ENCODE peak calls at places on chromosomes 7 and 10, in ten cellular contexts. N is upper lobe of right lung; Y is progenitor cell of endocrine pancreas; Z is colonic mucosa; B is HL-60; M is WTC11; O is CD8-positive, alpha-beta T cell; D is esophagus muscularis mucosa; L is WERI-Rb-1; S is lower lobe of right lung. Q is an unnamed sample.

GRCh38 chr7:55520426-55521140 is 51.7 kb downstream of the VOPP1 start:
- DNase-seq in N (no peak), Y (no peak), Z (no peak), B (no peak), M (no peak), O (no peak), D (no peak), L (no peak), S (no peak), Q (no peak)

GRCh38 chr10:62175256-62175655 is 93.4 kb downstream of the RTKN2 start:
- DNase-seq in N (no peak), Y (no peak), Z (no peak), B (no peak), M (no peak), O (no peak), D (no peak), L (no peak), S (no peak), Q (no peak)

GRCh38 chr7:2403718-2404648 is 572 bp downstream of the CHST12 start:
- DNase-seq in N (peak; percentile 75), Y (peak; percentile 41), Z (peak; percentile 42), B (no peak), M (peak; percentile 58), O (no peak), D (no peak), L (no peak), S (no peak), Q (no peak)

GRCh38 chr7:155796381-155797261 is 15.6 kb downstream of the SHH start:
- DNase-seq in N (peak; percentile 85), Y (peak; percentile 82), Z (peak; percentile 63), B (peak; percentile 37), M (peak; percentile 83), O (peak; percentile 58), D (no peak), L (peak; percentile 46), S (peak; percentile 78), Q (peak; percentile 90)

GRCh38 chr10:91627344-91628102 is 5.3 kb downstream of the PPP1R3C start:
- DNase-seq in N (no peak), Y (no peak), Z (no peak), B (no peak), M (no peak), O (no peak), D (no peak), L (no peak), S (no peak), Q (no peak)

GRCh38 chr7:43311694-43312093 is 199.2 kb downstream of the HECW1 start:
- DNase-seq in N (no peak), Y (no peak), Z (no peak), B (no peak), M (no peak), O (no peak), D (no peak), L (no peak), S (no peak), Q (no peak)

GRCh38 chr10:103659674-103660363 is 166.3 kb downstream of the NEURL1 start:
- DNase-seq in N (peak; percentile 77), Y (no peak), Z (peak; percentile 65), B (peak; percentile 67), M (peak; percentile 23), O (peak; percentile 34), D (no peak), L (no peak), S (peak; percentile 75), Q (peak; percentile 92)

GRCh38 chr10:126977216-126977615 is 72.0 kb downstream of the DOCK1 start:
- DNase-seq in N (no peak), Y (no peak), Z (no peak), B (no peak), M (no peak), O (no peak), D (no peak), L (no peak), S (no peak), Q (no peak)

GRCh38 chr10:70626056-70626455 is 23.5 kb upstream of the PRF1 start:
- DNase-seq in N (no peak), Y (no peak), Z (no peak), B (no peak), M (no peak), O (no peak), D (no peak), L (no peak), S (no peak), Q (no peak)

GRCh38 chr7:27134392-27134791 is 3.8 kb upstream of the HOXA4 start:
- DNase-seq in N (no peak), Y (no peak), Z (peak; percentile 53), B (peak; percentile 55), M (no peak), O (no peak), D (no peak), L (no peak), S (no peak), Q (no peak)

GRCh38 chr10:19479854-19480253 is 336.4 kb upstream of the PLXDC2 start:
- DNase-seq in N (no peak), Y (no peak), Z (no peak), B (no peak), M (no peak), O (no peak), D (no peak), L (no peak), S (no peak), Q (no peak)

GRCh38 chr7:127873151-127873550 is 158.1 kb downstream of the LRRC4 start:
- DNase-seq in N (no peak), Y (no peak), Z (no peak), B (no peak), M (no peak), O (no peak), D (no peak), L (peak; percentile 67), S (no peak), Q (no peak)

GRCh38 chr7:127874049-127874636 is 157.1 kb downstream of the LRRC4 start:
- DNase-seq in N (no peak), Y (no peak), Z (no peak), B (no peak), M (no peak), O (no peak), D (no peak), L (no peak), S (no peak), Q (no peak)

GRCh38 chr7:127872122-127872521 is 159.1 kb downstream of the LRRC4 start:
- DNase-seq in N (no peak), Y (no peak), Z (no peak), B (no peak), M (no peak), O (no peak), D (no peak), L (no peak), S (no peak), Q (no peak)

GRCh38 chr7:127870231-127870907 is 160.9 kb downstream of the LRRC4 start:
- DNase-seq in N (no peak), Y (no peak), Z (no peak), B (no peak), M (no peak), O (no peak), D (no peak), L (no peak), S (no peak), Q (no peak)

DNA sequence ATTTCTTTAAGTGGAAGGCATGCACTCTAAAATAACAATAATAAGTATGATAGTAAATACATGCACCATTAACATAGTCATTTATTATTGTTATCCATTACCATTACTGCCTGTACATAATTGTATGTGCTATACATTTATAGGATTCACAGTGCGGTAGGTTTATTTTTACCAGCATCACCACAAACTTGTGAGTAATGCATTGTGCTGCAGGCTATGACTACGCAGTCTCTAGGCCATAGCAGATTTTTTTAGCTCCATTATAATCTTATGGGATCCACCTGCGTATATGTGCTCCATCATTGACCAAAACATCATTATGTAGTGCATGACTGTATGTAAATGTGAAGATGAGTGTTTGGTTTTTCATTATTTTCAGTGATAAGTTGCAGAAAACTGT is 160.0 kb downstream of the LRRC4 start:
- DNase-seq in N (no peak), Y (no peak), Z (no peak), B (no peak), M (no peak), O (no peak), D (no peak), L (no peak), S (no peak), Q (no peak)
- TF ChIP-seq CTCF in N (no peak), Y (no peak), Z (no peak), B (no peak), M (no peak), O (no peak), D (no peak), L (no peak), S (no peak), Q (no peak)

GRCh38 chr7:51617691-51618090 is 301.1 kb upstream of the COBL start:
- DNase-seq in N (no peak), Y (no peak), Z (no peak), B (no peak), M (no peak), O (no peak), D (no peak), L (no peak), S (no peak), Q (no peak)

GRCh38 chr7:51619880-51620279 is 303.3 kb upstream of the COBL start:
- DNase-seq in N (no peak), Y (no peak), Z (no peak), B (no peak), M (no peak), O (no peak), D (no peak), L (no peak), S (no peak), Q (no peak)

GRCh38 chr7:51621956-51622355 is 305.3 kb upstream of the COBL start:
- DNase-seq in N (no peak), Y (no peak), Z (no peak), B (no peak), M (no peak), O (no peak), D (no peak), L (no peak), S (no peak), Q (no peak)

DNA sequence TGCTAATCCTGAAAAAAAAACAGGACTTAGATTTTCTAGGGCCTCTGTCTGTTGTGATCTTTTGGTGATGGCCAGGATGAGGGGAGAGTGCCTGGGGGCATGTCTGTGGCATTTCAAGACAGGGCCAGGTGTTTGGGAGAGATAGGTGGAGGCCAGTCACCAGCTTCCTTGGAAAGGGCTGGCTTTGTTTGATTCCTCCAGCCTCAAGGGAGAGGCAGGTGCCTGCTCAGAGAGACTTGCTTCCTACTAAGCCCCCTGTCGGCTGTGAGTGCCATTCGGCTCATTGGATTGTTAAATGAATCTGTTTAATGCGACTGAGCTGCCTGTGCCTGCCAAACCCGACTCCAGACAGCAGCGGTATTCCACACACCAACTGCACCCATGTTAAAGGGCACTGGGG is 304.1 kb upstream of the COBL start:
- DNase-seq in N (no peak), Y (no peak), Z (no peak), B (no peak), M (peak; percentile 47), O (no peak), D (no peak), L (peak; percentile 84), S (no peak), Q (no peak)
- TF ChIP-seq CTCF in N (no peak), Y (peak; percentile 31), Z (no peak), B (no peak), M (no peak), O (no peak), D (no peak), L (peak; percentile 68), S (no peak), Q (no peak)

GRCh38 chr7:143408686-143409551 is at the start of gene EPHA1:
- DNase-seq in N (peak; percentile 85), Y (peak; percentile 45), Z (peak; percentile 81), B (peak; percentile 33), M (peak; percentile 82), O (peak; percentile 33), D (no peak), L (no peak), S (peak; percentile 77), Q (no peak)
- TF ChIP-seq CTCF in N (peak; percentile 49), Y (peak; percentile 71), Z (peak; percentile 36), B (no peak), M (peak; percentile 49), O (no peak), D (peak; percentile 36), L (no peak), S (peak; percentile 47), Q (no peak)

GRCh38 chr7:124130-124949 is 68.0 kb upstream of the FAM20C start:
- DNase-seq in N (no peak), Y (no peak), Z (no peak), B (no peak), M (no peak), O (no peak), D (no peak), L (no peak), S (no peak), Q (no peak)
- TF ChIP-seq CTCF in N (no peak), Y (no peak), Z (no peak), B (no peak), M (no peak), O (no peak), D (no peak), L (no peak), S (no peak), Q (no peak)

Q was measured in GM13976.